ENCODE peak calls at places on chromosomes 4 and X, in seven cellular contexts. P is thoracic aorta, C is WTC11, E is tibial artery, T is dorsolateral prefrontal cortex, H is B cell, D is GM06990. A is an unnamed sample.

GRCh38 chr4:147017081-147017480 is 71.4 kb upstream of the TTC29 start:
- DNase-seq in E (no peak), H (no peak), D (no peak), P (no peak), T (no peak), C (no peak), A (no peak)

GRCh38 chr4:115090483-115091075 is 22.8 kb downstream of the NDST4 start:
- DNase-seq in C (no peak), P (no peak), D (peak; percentile 3), T (no peak), H (no peak), E (no peak), A (no peak)

GRCh38 chr4:61805237-61805636 is 605.1 kb downstream of the ADGRL3 start:
- DNase-seq in H (no peak), C (no peak), P (no peak), T (no peak), D (no peak), E (no peak), A (no peak)

GRCh38 chr4:158016511-158016910 is 156.3 kb downstream of the GASK1B start:
- DNase-seq in P (no peak), H (no peak), D (no peak), C (no peak), T (no peak), E (no peak), A (no peak)

GRCh38 chr4:87843936-87844335 is 11.2 kb downstream of the MEPE start:
- DNase-seq in C (no peak), H (no peak), P (no peak), E (no peak), T (no peak), D (no peak), A (no peak)

GRCh38 chr4:110134269-110134889 is 64.0 kb downstream of the ELOVL6 start:
- DNase-seq in H (no peak), D (no peak), C (no peak), P (no peak), E (no peak), T (no peak), A (no peak)

GRCh38 chr4:180610317-180610716 is 1632.9 kb upstream of the TENM3 start:
- DNase-seq in E (no peak), C (no peak), P (no peak), H (no peak), D (no peak), T (no peak), A (no peak)

GRCh38 chrX:24448762-24449161 is 16.3 kb upstream of the PDK3 start:
- DNase-seq in E (no peak), C (no peak), D (no peak), H (no peak), P (no peak), T (no peak), A (no peak)

GRCh38 chr4:15586046-15586445 is 69.1 kb downstream of the FBXL5 start:
- DNase-seq in E (no peak), H (no peak), T (no peak), C (no peak), P (no peak), D (no peak), A (no peak)

GRCh38 chrX:153934473-153935325 is at the start of gene NAA10:
- DNase-seq in E (peak; percentile 84), P (no peak), T (no peak), C (peak; percentile 62), H (peak; percentile 64), D (peak; percentile 88), A (no peak)

GRCh38 chr4:98938386-98938785 is 9.5 kb upstream of the EIF4E start:
- DNase-seq in E (no peak), C (no peak), T (no peak), H (no peak), P (no peak), D (no peak), A (no peak)

GRCh38 chr4:55409468-55410171 is 13.9 kb downstream of the TMEM165 start:
- DNase-seq in C (peak; percentile 19), T (no peak), D (no peak), E (no peak), P (peak; percentile 9), H (peak; percentile 75), A (no peak)

GRCh38 chrX:41085883-41086626 is 810 bp downstream of the USP9X start:
- DNase-seq in C (peak; percentile 29), T (peak; percentile 57), E (peak; percentile 82), H (peak; percentile 39), P (no peak), D (peak; percentile 76), A (peak; percentile 34)

GRCh38 chrX:106415276-106415895 is 196.4 kb upstream of the RADX start:
- DNase-seq in C (peak; percentile 10), P (no peak), D (no peak), H (no peak), T (no peak), E (no peak), A (no peak)

GRCh38 chr4:127685292-127685691 is 44.9 kb upstream of the SLC25A31 start:
- DNase-seq in E (no peak), D (no peak), P (no peak), T (no peak), H (no peak), C (no peak), A (no peak)

GRCh38 chr4:153296424-153296823 is 48.1 kb upstream of the MND1 start:
- DNase-seq in C (peak; percentile 17), P (no peak), H (no peak), D (no peak), E (no peak), T (no peak), A (peak; percentile 29)

GRCh38 chr4:85720736-85721135 is 245.8 kb downstream of the ARHGAP24 start:
- DNase-seq in D (no peak), H (no peak), E (no peak), P (no peak), T (no peak), C (no peak), A (no peak)

GRCh38 chr4:184792950-184793555 is 32.7 kb downstream of the ACSL1 start:
- DNase-seq in P (no peak), E (no peak), T (no peak), D (no peak), C (no peak), H (no peak), A (no peak)

GRCh38 chr4:155972098-155972497 is 18.4 kb upstream of the CTSO start:
- DNase-seq in D (no peak), P (no peak), C (peak; percentile 16), H (no peak), E (no peak), T (no peak), A (no peak)

GRCh38 chr4:76179398-76180318 is 31.5 kb upstream of the NUP54 start:
- DNase-seq in C (peak; percentile 92), H (peak; percentile 79), P (peak; percentile 47), D (peak; percentile 34), T (peak; percentile 88), E (peak; percentile 87), A (peak; percentile 96)

GRCh38 chr4:135434936-135435335 is 1233.3 kb upstream of the PABPC4L start:
- DNase-seq in C (no peak), H (no peak), T (no peak), E (no peak), P (no peak), D (no peak), A (no peak)

GRCh38 chr4:151912626-151913025 is 151.8 kb upstream of the GATB start:
- DNase-seq in D (no peak), H (no peak), C (no peak), T (no peak), E (no peak), P (no peak), A (no peak)

GRCh38 chr4:3300198-3300671 is 7.4 kb downstream of the RGS12 start:
- DNase-seq in H (peak; percentile 17), T (no peak), P (no peak), D (no peak), C (no peak), E (peak; percentile 47), A (no peak)

GRCh38 chr4:123599061-123599919 is 202.7 kb downstream of the SPRY1 start:
- DNase-seq in P (no peak), H (no peak), T (no peak), D (no peak), E (no peak), C (no peak), A (peak; percentile 31)

GRCh38 chr4:15756361-15756861 is 21.7 kb upstream of the CD38 start:
- DNase-seq in H (peak; percentile 50), P (no peak), C (no peak), E (no peak), D (peak; percentile 34), T (no peak), A (no peak)

GRCh38 chr4:16790508-16790907 is 107.9 kb downstream of the LDB2 start:
- DNase-seq in C (no peak), P (no peak), T (no peak), E (no peak), D (no peak), H (no peak), A (no peak)

GRCh38 chr4:54513231-54513630 is 144.5 kb upstream of the KIT start:
- DNase-seq in H (no peak), D (no peak), P (peak; percentile 3), E (no peak), C (no peak), T (no peak), A (no peak)

GRCh38 chr4:138236035-138236434 is 6.1 kb downstream of the SLC7A11 start:
- DNase-seq in E (no peak), D (no peak), P (no peak), C (no peak), H (no peak), T (no peak), A (no peak)

GRCh38 chr4:6771229-6771671 is 11.3 kb upstream of the KIAA0232 start:
- DNase-seq in H (no peak), P (peak; percentile 86), D (no peak), E (peak; percentile 97), C (no peak), T (no peak), A (no peak)

GRCh38 chr4:38757945-38758344 is 24.8 kb downstream of the TLR10 start:
- DNase-seq in H (no peak), E (no peak), D (no peak), P (no peak), T (no peak), C (peak; percentile 24), A (no peak)
- TF ChIP-seq CTCF in H (no peak), E (no peak), D (peak; percentile 65), P (no peak), T (no peak), C (peak; percentile 32), A (no peak)

GRCh38 chr4:33625762-33626161 is 2618.6 kb downstream of the ARAP2 start:
- DNase-seq in P (no peak), H (no peak), C (no peak), T (no peak), D (no peak), E (no peak), A (no peak)
- TF ChIP-seq CTCF in P (no peak), H (no peak), C (no peak), T (no peak), D (no peak), E (no peak), A (no peak)

GRCh38 chr4:57018930-57019329 is 40.2 kb downstream of the POLR2B start:
- DNase-seq in E (no peak), T (no peak), H (no peak), C (no peak), D (no peak), P (no peak), A (no peak)
- TF ChIP-seq CTCF in E (no peak), T (no peak), H (no peak), C (no peak), D (no peak), P (no peak), A (no peak)

DNA sequence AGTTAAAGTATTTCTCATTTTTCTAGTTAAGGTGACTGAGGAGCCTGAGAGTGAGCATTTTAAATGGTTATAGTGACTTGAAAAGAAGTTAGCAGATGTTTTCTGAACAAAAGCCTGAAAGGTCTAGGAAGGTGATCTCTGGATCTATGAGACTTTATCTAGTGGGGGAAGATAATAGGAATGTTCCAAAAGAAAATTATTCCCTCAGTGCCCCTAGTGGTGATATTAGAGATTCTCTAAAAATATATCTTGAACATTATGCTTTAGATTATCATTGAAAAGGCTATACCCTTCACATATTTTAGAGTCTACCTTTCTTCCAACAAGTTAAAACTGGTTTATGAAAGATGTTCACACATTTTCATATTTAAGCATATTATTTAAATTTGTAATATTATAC is 69.0 kb upstream of the SPANXN1 start:
- DNase-seq in T (no peak), H (no peak), D (no peak), C (no peak), P (no peak), E (no peak), A (no peak)
- TF ChIP-seq CTCF in T (no peak), H (no peak), D (peak; percentile 9), C (no peak), P (no peak), E (no peak), A (no peak)